ENCODE peak calls at places on chromosomes 11 and 22, in eight cellular contexts. N, R, Y, E, Q, B, D and X are unnamed samples.

GRCh38 chr11:78957481-78958245 is 383.0 kb upstream of the NARS2 start:
- DNase-seq in D (peak; percentile 33), N (no peak), R (peak; percentile 33), Q (no peak), E (no peak), Y (no peak), B (no peak), X (no peak)

GRCh38 chr11:118176400-118177134 is at the start of gene SCN2B:
- DNase-seq in R (peak; percentile 20), D (no peak), Y (no peak), E (no peak), Q (no peak), B (no peak), N (no peak), X (no peak)

GRCh38 chr22:28345304-28345703 is 334.3 kb downstream of the TTC28 start:
- DNase-seq in E (no peak), Y (no peak), D (no peak), B (no peak), R (peak; percentile 14), N (no peak), Q (no peak), X (no peak)

GRCh38 chr11:130070829-130071205 is 1.1 kb downstream of the APLP2 start:
- DNase-seq in Q (no peak), Y (no peak), D (no peak), N (no peak), B (no peak), R (peak; percentile 47), E (no peak), X (no peak)

GRCh38 chr11:2828585-2829330 is 56.8 kb downstream of the CDKN1C start:
- DNase-seq in Q (no peak), E (no peak), R (no peak), D (no peak), Y (no peak), N (no peak), B (no peak), X (no peak)

GRCh38 chr11:118226294-118226693 is 1.5 kb upstream of the JAML start:
- DNase-seq in N (no peak), D (peak; percentile 70), E (no peak), Q (no peak), R (peak; percentile 26), B (no peak), Y (no peak), X (no peak)

GRCh38 chr22:22671506-22671905 is 27.1 kb downstream of the GGTLC2 start:
- DNase-seq in B (no peak), Q (no peak), N (no peak), D (no peak), Y (no peak), R (no peak), E (no peak), X (no peak)

GRCh38 chr11:116515666-116516184 is 257.1 kb downstream of the BUD13 start:
- DNase-seq in R (no peak), E (no peak), Y (no peak), D (no peak), Q (no peak), N (no peak), B (no peak), X (no peak)

GRCh38 chr11:44684886-44685285 is 41.9 kb upstream of the TSPAN18 start:
- DNase-seq in B (no peak), R (no peak), Q (no peak), Y (no peak), D (no peak), E (no peak), N (no peak), X (no peak)

GRCh38 chr11:22234743-22235142 is 41.9 kb downstream of the ANO5 start:
- DNase-seq in D (no peak), E (no peak), R (no peak), B (no peak), Q (no peak), N (no peak), Y (no peak), X (peak; percentile 46)

GRCh38 chr11:112100457-112100856 is 13.8 kb downstream of the SDHD start:
- DNase-seq in R (no peak), Y (no peak), N (no peak), B (no peak), E (no peak), Q (no peak), D (no peak), X (no peak)

GRCh38 chr11:43933226-43933607 is 9.2 kb upstream of the C11orf96 start:
- DNase-seq in N (no peak), E (no peak), Q (no peak), Y (no peak), D (no peak), B (no peak), R (no peak), X (no peak)

GRCh38 chr11:122209619-122210377 is 93.8 kb upstream of the BLID start:
- DNase-seq in N (no peak), E (no peak), D (peak; percentile 87), Y (no peak), R (peak; percentile 54), Q (peak; percentile 85), B (no peak), X (no peak)

GRCh38 chr11:121467965-121468364 is 15.2 kb upstream of the SORL1-AS1 start:
- DNase-seq in E (peak; percentile 54), Q (no peak), Y (no peak), B (no peak), R (no peak), D (no peak), N (peak; percentile 64), X (no peak)

GRCh38 chr22:46055176-46055850 is 78.4 kb upstream of the WNT7B start:
- DNase-seq in Y (no peak), R (peak; percentile 38), E (no peak), B (no peak), Q (no peak), D (peak; percentile 31), N (no peak), X (no peak)

GRCh38 chr22:40476341-40476740 is 105.9 kb downstream of the SGSM3 start:
- DNase-seq in R (no peak), E (no peak), D (no peak), B (no peak), Y (no peak), Q (no peak), N (no peak), X (no peak)

GRCh38 chr11:105923814-105924213 is 98.2 kb downstream of the MSANTD4 start:
- DNase-seq in D (peak; percentile 53), B (no peak), E (no peak), Q (no peak), R (peak; percentile 48), N (no peak), Y (no peak), X (no peak)

GRCh38 chr11:96338910-96339703 is 3.9 kb downstream of the MAML2 start:
- DNase-seq in Q (no peak), N (no peak), B (no peak), D (peak; percentile 54), Y (no peak), R (peak; percentile 74), E (no peak), X (no peak)

GRCh38 chr22:26949193-26949592 is 291.8 kb downstream of the MIAT start:
- DNase-seq in D (no peak), R (peak; percentile 1), N (no peak), Y (no peak), B (no peak), Q (no peak), E (no peak), X (no peak)

GRCh38 chr11:41461057-41461681 is 1.7 kb upstream of the LRRC4C start:
- DNase-seq in B (no peak), D (peak; percentile 16), N (no peak), Q (no peak), E (no peak), R (peak; percentile 5), Y (no peak), X (peak; percentile 13)

GRCh38 chr22:17508110-17508509 is 55.2 kb upstream of the SLC25A18 start:
- DNase-seq in E (no peak), D (no peak), B (no peak), Y (no peak), R (no peak), Q (no peak), N (no peak), X (no peak)

GRCh38 chr22:38286915-38287669 is 14.3 kb upstream of the TMEM184B start:
- DNase-seq in B (no peak), R (no peak), Y (no peak), Q (no peak), E (no peak), N (no peak), D (no peak), X (no peak)

GRCh38 chr22:44385781-44386180 is 73.0 kb upstream of the SHISAL1 start:
- DNase-seq in D (no peak), R (no peak), B (no peak), Y (no peak), E (no peak), Q (no peak), N (no peak), X (no peak)

GRCh38 chr22:44668886-44669724 is 32.9 kb upstream of the PRR5 start:
- DNase-seq in E (no peak), D (no peak), R (no peak), Y (no peak), N (no peak), Q (no peak), B (no peak), X (no peak)